ENCODE peak calls at places on chromosomes 3 and 15, in seven cellular contexts. Q is AG04450, O is GM06990, L is IMR-90, D is A549, T is GM12865, I is left ventricle myocardium inferior. A is an unnamed sample.

GRCh38 chr3:127629462-127630403 is 748 bp downstream of the PODXL2 start:
- DNase-seq in Q (no peak), O (peak), L (no peak), D (no peak), T (peak), I (no peak), A (no peak)

GRCh38 chr3:12471228-12471627 is 13.1 kb upstream of the TSEN2 start:
- DNase-seq in Q (no peak), O (no peak), L (no peak), D (peak), T (peak), I (no peak), A (no peak)

GRCh38 chr3:127455541-127456450 is 134.7 kb downstream of the TPRA1 start:
- DNase-seq in Q (no peak), O (peak), L (peak), D (peak), T (peak), I (peak), A (peak)

GRCh38 chr15:85730001-85730820 is 64.5 kb downstream of the KLHL25 start:
- DNase-seq in Q (peak), O (no peak), L (peak), D (peak), T (peak), I (no peak), A (peak)

GRCh38 chr15:93047621-93048425 is 41.2 kb downstream of the RGMA start:
- DNase-seq in Q (no peak), O (no peak), L (no peak), D (no peak), T (no peak), I (no peak), A (no peak)

GRCh38 chr3:134483195-134483890 is 2.4 kb downstream of the ANAPC13 start:
- DNase-seq in Q (peak), O (no peak), L (peak), D (no peak), T (no peak), I (no peak), A (peak)

GRCh38 chr3:108486910-108487309 is 23.5 kb downstream of the MYH15 start:
- DNase-seq in Q (no peak), O (no peak), L (peak), D (peak), T (no peak), I (peak), A (peak)

GRCh38 chr15:58717357-58717756 is 32.1 kb downstream of the ADAM10 start:
- DNase-seq in Q (no peak), O (no peak), L (no peak), D (no peak), T (no peak), I (no peak), A (no peak)

GRCh38 chr3:146550743-146551510 is 6.5 kb upstream of the PLSCR1 start:
- DNase-seq in Q (peak), O (no peak), L (peak), D (peak), T (peak), I (no peak), A (peak)

GRCh38 chr15:71373917-71374316 is 258.6 kb downstream of the THSD4 start:
- DNase-seq in Q (no peak), O (no peak), L (no peak), D (no peak), T (no peak), I (no peak), A (no peak)

GRCh38 chr15:68980786-68981185 is 33.7 kb upstream of the NOX5 start:
- DNase-seq in Q (no peak), O (no peak), L (no peak), D (no peak), T (no peak), I (no peak), A (no peak)

GRCh38 chr3:189168711-189169110 is 3.1 kb upstream of the TPRG1 start:
- DNase-seq in Q (no peak), O (no peak), L (no peak), D (no peak), T (no peak), I (no peak), A (no peak)

GRCh38 chr3:59502806-59503205 is 453.0 kb upstream of the CFAP20DC start:
- DNase-seq in Q (peak), O (no peak), L (peak), D (no peak), T (no peak), I (no peak), A (peak)

GRCh38 chr3:41710646-41711388 is 251.1 kb downstream of the ULK4 start:
- DNase-seq in Q (peak), O (no peak), L (peak), D (peak), T (no peak), I (no peak), A (peak)

GRCh38 chr3:150268426-150269321 is 139.4 kb upstream of the TSC22D2 start:
- DNase-seq in Q (no peak), O (no peak), L (peak), D (peak), T (no peak), I (no peak), A (no peak)

GRCh38 chr3:51940648-51941421 is 869 bp downstream of the RRP9 start:
- DNase-seq in Q (no peak), O (no peak), L (no peak), D (no peak), T (no peak), I (no peak), A (peak)

DNA sequence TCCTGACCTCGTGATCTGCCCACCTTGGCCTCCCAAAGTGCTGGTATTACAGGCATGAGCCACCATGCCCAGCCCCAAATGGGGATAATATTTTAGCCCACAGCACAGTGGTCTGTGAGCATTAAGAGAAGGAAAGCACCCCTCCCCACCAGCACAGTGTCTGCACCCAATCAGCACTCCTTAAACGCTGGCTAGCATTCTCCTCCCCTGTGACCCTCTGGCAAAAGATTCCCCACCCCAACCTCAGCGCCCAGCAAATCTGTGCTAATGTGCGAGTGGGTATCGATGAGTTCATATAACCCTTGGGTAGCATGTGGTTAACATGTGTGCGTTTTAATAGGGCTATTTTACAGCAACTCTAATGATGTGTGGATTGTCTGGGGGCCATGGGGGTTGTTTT is 18.3 kb upstream of the EPHB3 start:
- DNase-seq in Q (no peak), O (no peak), L (no peak), D (no peak), T (no peak), I (no peak), A (no peak)
- H3K4me3 ChIP-seq in Q (no peak), O (no peak), L (no peak), D (no peak), T (no peak), I (no peak), A (no peak)

DNA sequence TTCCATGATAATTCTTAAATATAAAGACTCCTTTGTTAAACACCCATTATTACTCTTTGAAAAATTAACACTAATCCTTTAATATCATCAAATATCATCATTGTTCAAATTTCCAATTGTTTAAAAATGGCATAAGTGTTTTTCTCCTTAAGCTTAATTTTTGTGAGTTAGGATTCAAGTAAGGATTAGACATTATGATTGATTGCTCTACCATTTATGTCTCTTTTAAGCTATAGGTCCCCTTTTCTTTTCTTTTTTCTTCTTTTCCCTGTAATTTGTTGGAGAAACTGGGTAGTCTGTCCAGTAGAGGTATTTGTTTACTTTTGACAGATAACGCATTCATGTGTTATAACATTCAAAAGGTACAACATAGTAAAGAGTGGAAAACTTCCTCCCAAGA is 9.1 kb downstream of the ABHD2 start:
- DNase-seq in Q (no peak), O (no peak), L (no peak), D (no peak), T (no peak), I (no peak), A (no peak)
- TF ChIP-seq CTCF in Q (no peak), O (no peak), L (no peak), D (no peak), T (no peak), I (no peak), A (no peak)

GRCh38 chr3:174156200-174156599 is 702.9 kb upstream of the NAALADL2 start:
- DNase-seq in Q (no peak), O (no peak), L (no peak), D (no peak), T (no peak), I (no peak), A (peak)
- H3K4me3 ChIP-seq in Q (no peak), O (no peak), L (no peak), D (no peak), T (no peak), I (peak), A (peak)

GRCh38 chr15:60907233-60907947 is 321.7 kb downstream of the RORA start:
- DNase-seq in Q (no peak), O (no peak), L (no peak), D (no peak), T (no peak), I (no peak), A (no peak)

GRCh38 chr15:60905587-60905986 is 323.5 kb downstream of the RORA start:
- DNase-seq in Q (no peak), O (no peak), L (no peak), D (no peak), T (peak), I (no peak), A (no peak)

GRCh38 chr15:60908888-60909287 is 320.2 kb downstream of the RORA start:
- DNase-seq in Q (no peak), O (no peak), L (no peak), D (no peak), T (no peak), I (no peak), A (no peak)

GRCh38 chr15:60903221-60903620 is 325.9 kb downstream of the RORA start:
- DNase-seq in Q (no peak), O (no peak), L (no peak), D (no peak), T (no peak), I (no peak), A (no peak)

GRCh38 chr15:60906275-60906674 is 322.8 kb downstream of the RORA start:
- DNase-seq in Q (no peak), O (no peak), L (no peak), D (no peak), T (no peak), I (no peak), A (no peak)
- TF ChIP-seq CTCF in Q (no peak), O (no peak), L (no peak), D (no peak), T (no peak), I (no peak), A (no peak)

GRCh38 chr15:64893481-64894394 is 18.0 kb upstream of the ANKDD1A start:
- DNase-seq in Q (peak), O (peak), L (peak), D (peak), T (peak), I (peak), A (peak)
- H3K4me3 ChIP-seq in Q (no peak), O (peak), L (no peak), D (no peak), T (peak), I (peak), A (no peak)

GRCh38 chr3:71393745-71394144 is 189.8 kb downstream of the FOXP1 start:
- DNase-seq in Q (no peak), O (no peak), L (no peak), D (no peak), T (no peak), I (no peak), A (no peak)
- TF ChIP-seq CTCF in Q (no peak), O (no peak), L (no peak), D (no peak), T (no peak), I (no peak), A (no peak)

DNA sequence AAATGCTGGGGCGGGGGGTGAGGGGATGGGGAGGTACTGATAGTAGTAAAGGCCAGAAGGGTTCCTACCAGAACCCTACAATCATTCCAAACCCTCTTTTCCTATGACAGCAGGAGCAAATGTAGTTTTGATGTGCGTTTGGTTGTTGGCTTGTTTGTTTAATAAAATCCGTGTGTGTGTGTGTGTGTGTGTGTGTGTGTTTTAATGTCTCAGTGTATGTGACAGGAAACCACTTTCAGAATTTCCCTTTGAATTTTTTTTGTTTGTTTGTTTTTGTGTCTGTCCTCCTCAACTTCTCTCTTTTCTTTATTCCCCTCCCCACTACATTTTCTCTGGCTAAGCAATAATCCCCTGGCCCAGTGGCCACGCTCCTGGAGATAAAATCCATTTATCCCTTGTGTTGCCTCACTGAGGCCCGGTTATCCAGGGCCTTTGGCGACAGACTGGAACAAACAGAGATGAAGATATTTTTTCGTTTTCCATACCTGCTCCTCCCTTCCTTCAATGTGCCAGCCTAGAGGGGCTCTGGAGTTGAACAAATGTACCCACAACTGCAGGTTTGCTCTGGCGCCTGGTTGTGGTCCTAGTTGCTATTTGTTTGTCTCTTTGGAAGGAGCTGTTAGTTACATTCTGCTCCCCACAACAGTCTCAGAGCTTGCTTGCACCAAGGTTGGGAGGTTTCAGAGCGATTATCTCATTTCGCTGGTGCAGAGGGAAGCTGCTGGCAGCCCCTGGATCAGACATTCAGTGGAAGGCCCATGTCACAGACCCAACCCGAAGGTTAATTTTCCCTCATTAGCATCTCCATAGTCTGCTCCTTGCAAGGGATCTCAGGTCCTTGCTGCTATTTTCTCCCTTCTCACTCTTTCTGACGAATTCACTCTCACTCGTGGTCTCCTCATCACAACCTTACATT is 17.9 kb downstream of the NR2F2 start:
- DNase-seq in Q (no peak), O (no peak), L (no peak), D (no peak), T (no peak), I (no peak), A (no peak)
- H3K4me3 ChIP-seq in Q (no peak), O (no peak), L (no peak), D (no peak), T (no peak), I (peak), A (no peak)

GRCh38 chr3:23884481-23884880 is 32.3 kb downstream of the NKIRAS1 start:
- DNase-seq in Q (no peak), O (no peak), L (no peak), D (peak), T (no peak), I (no peak), A (no peak)
- TF ChIP-seq CTCF in Q (no peak), O (no peak), L (peak), D (no peak), T (no peak), I (peak), A (peak)

A was measured in fibroblast of the aortic adventitia.